ENCODE peak calls at places on chromosomes 1 and 21, in six cellular contexts. R, P, L, B, C and I are unnamed samples.

GRCh38 chr1:110258734-110259133 is 48.6 kb downstream of the KCNC4 start:
- DNase-seq in R (no peak), P (no peak), L (no peak), B (no peak), C (no peak), I (no peak)

GRCh38 chr1:246617768-246618167 is 51.5 kb downstream of the CNST start:
- DNase-seq in R (no peak), P (no peak), L (no peak), B (no peak), C (no peak), I (no peak)

GRCh38 chr21:26169061-26169610 is 1.4 kb downstream of the APP start:
- DNase-seq in R (no peak), P (peak; percentile 74), L (peak; percentile 20), B (peak; percentile 63), C (peak; percentile 26), I (peak; percentile 81)

GRCh38 chr1:8276173-8276914 is 41.6 kb upstream of the SLC45A1 start:
- DNase-seq in R (no peak), P (no peak), L (no peak), B (no peak), C (no peak), I (no peak)

GRCh38 chr21:18840239-18840638 is 436.7 kb upstream of the TMPRSS15 start:
- DNase-seq in R (no peak), P (no peak), L (no peak), B (peak; percentile 13), C (no peak), I (no peak)

GRCh38 chr1:19448491-19449439 is 36.6 kb downstream of the CAPZB start:
- DNase-seq in R (no peak), P (peak; percentile 74), L (no peak), B (no peak), C (no peak), I (no peak)

GRCh38 chr1:237387144-237387505 is 345.1 kb downstream of the RYR2 start:
- DNase-seq in R (no peak), P (no peak), L (no peak), B (no peak), C (no peak), I (no peak)

GRCh38 chr1:104098837-104099236 is 349.1 kb downstream of the AMY1C start:
- DNase-seq in R (no peak), P (no peak), L (no peak), B (no peak), C (no peak), I (no peak)

GRCh38 chr1:2003564-2004131 is at the start of gene CFAP74:
- DNase-seq in R (no peak), P (peak; percentile 50), L (peak; percentile 15), B (no peak), C (no peak), I (peak; percentile 45)

GRCh38 chr1:36351222-36351977 is 28.0 kb upstream of the EVA1B start:
- DNase-seq in R (no peak), P (peak; percentile 86), L (no peak), B (no peak), C (no peak), I (no peak)

GRCh38 chr1:66777846-66778245 is 23.2 kb downstream of the INSL5 start:
- DNase-seq in R (no peak), P (no peak), L (no peak), B (no peak), C (no peak), I (no peak)

GRCh38 chr1:77834771-77835334 is 53.6 kb upstream of the NEXN start:
- DNase-seq in R (no peak), P (peak; percentile 33), L (no peak), B (peak; percentile 4), C (no peak), I (no peak)

GRCh38 chr1:39720094-39720999 is 18.3 kb upstream of the PPIE start:
- DNase-seq in R (no peak), P (peak; percentile 65), L (no peak), B (peak; percentile 80), C (peak; percentile 54), I (no peak)

GRCh38 chr1:41874350-41874749 is 44.4 kb downstream of the HIVEP3 start:
- DNase-seq in R (no peak), P (no peak), L (no peak), B (no peak), C (no peak), I (no peak)

GRCh38 chr1:162314226-162314625 is 62.4 kb downstream of the SPATA46 start:
- DNase-seq in R (no peak), P (no peak), L (no peak), B (no peak), C (no peak), I (no peak)

GRCh38 chr1:111754964-111755320 is 759 bp upstream of the DDX20 start:
- DNase-seq in R (no peak), P (peak; percentile 60), L (no peak), B (peak; percentile 45), C (no peak), I (peak; percentile 47)